ENCODE peak calls at places on chromosomes 11 and 22, in six cellular contexts. H is Ammon's horn, M is T-helper 1 cell, K is SK-N-SH, U is fibroblast of mammary gland, P is tibial nerve. B is an unnamed sample.

GRCh38 chr22:31100762-31101525 is 6.4 kb downstream of the SELENOM start:
- DNase-seq in H (no peak), M (no peak), K (no peak), U (no peak), P (no peak), B (no peak)

GRCh38 chr22:46638601-46639431 is 18.6 kb downstream of the GRAMD4 start:
- DNase-seq in H (no peak), M (no peak), K (no peak), U (peak), P (no peak), B (no peak)

GRCh38 chr22:23709107-23709506 is 18.3 kb downstream of the RGL4 start:
- DNase-seq in H (no peak), M (no peak), K (no peak), U (no peak), P (no peak), B (no peak)

GRCh38 chr22:28027453-28028448 is 108.7 kb upstream of the PITPNB start:
- DNase-seq in H (no peak), M (no peak), K (peak), U (no peak), P (no peak), B (no peak)

GRCh38 chr11:111307472-111308108 is 9.2 kb downstream of the POU2AF3 start:
- DNase-seq in H (no peak), M (no peak), K (no peak), U (no peak), P (no peak), B (no peak)

GRCh38 chr11:47571895-47572294 is 6.5 kb downstream of the PTPMT1 start:
- DNase-seq in H (no peak), M (no peak), K (no peak), U (peak), P (no peak), B (no peak)

GRCh38 chr22:36163497-36163896 is 2.9 kb upstream of the APOL3 start:
- DNase-seq in H (no peak), M (no peak), K (no peak), U (no peak), P (no peak), B (no peak)

GRCh38 chr22:38471237-38471636 is 3.3 kb downstream of the KDELR3 start:
- DNase-seq in H (no peak), M (no peak), K (no peak), U (no peak), P (no peak), B (no peak)

GRCh38 chr11:57357310-57357709 is 19.2 kb downstream of the P2RX3 start:
- DNase-seq in H (no peak), M (no peak), K (no peak), U (no peak), P (no peak), B (no peak)

GRCh38 chr11:94768602-94769511 is 701 bp downstream of the AMOTL1 start:
- DNase-seq in H (no peak), M (no peak), K (peak), U (no peak), P (peak), B (no peak)

GRCh38 chr11:23473782-23474181 is 613.5 kb upstream of the CCDC179 start:
- DNase-seq in H (no peak), M (no peak), K (no peak), U (no peak), P (no peak), B (no peak)

GRCh38 chr22:30405731-30406130 is 8.9 kb downstream of the SEC14L2 start:
- DNase-seq in H (no peak), M (no peak), K (no peak), U (no peak), P (no peak), B (no peak)

GRCh38 chr11:1157645-1158591 is at the start of gene MUC5AC:
- DNase-seq in H (no peak), M (no peak), K (peak), U (no peak), P (no peak), B (no peak)

GRCh38 chr11:68004551-68005335 is 846 bp upstream of the UNC93B1 start:
- DNase-seq in H (peak), M (no peak), K (no peak), U (no peak), P (no peak), B (no peak)

GRCh38 chr22:28718044-28718443 is 23.6 kb downstream of the CHEK2 start:
- DNase-seq in H (no peak), M (no peak), K (no peak), U (no peak), P (no peak), B (no peak)

GRCh38 chr22:21041937-21042336 is 3.8 kb upstream of the LRRC74B start:
- DNase-seq in H (no peak), M (no peak), K (no peak), U (peak), P (no peak), B (no peak)

GRCh38 chr11:8289426-8290047 is 25.9 kb upstream of the LMO1 start:
- DNase-seq in H (no peak), M (no peak), K (no peak), U (peak), P (no peak), B (no peak)

GRCh38 chr22:20251981-20252380 is 16.1 kb downstream of the RTN4R start:
- DNase-seq in H (no peak), M (no peak), K (no peak), U (no peak), P (no peak), B (no peak)

GRCh38 chr11:129720994-129721393 is 94.7 kb upstream of the TMEM45B start:
- DNase-seq in H (no peak), M (no peak), K (no peak), U (no peak), P (no peak), B (no peak)

GRCh38 chr11:44893250-44894216 is 57.1 kb downstream of the TP53I11 start:
- DNase-seq in H (peak), M (no peak), K (peak), U (no peak), P (no peak), B (no peak)

GRCh38 chr11:33930317-33931021 is 38.6 kb upstream of the LMO2 start:
- DNase-seq in H (peak), M (no peak), K (no peak), U (peak), P (no peak), B (no peak)

GRCh38 chr22:44638966-44639739 is 62.9 kb upstream of the PRR5 start:
- DNase-seq in H (peak), M (no peak), K (peak), U (peak), P (no peak), B (no peak)

GRCh38 chr11:129373489-129373953 is 2.1 kb upstream of the BARX2 start:
- DNase-seq in H (no peak), M (no peak), K (no peak), U (peak), P (no peak), B (no peak)